ENCODE peak calls at places on chromosomes 4 and X, in eight cellular contexts. E, M, V, U, P, K, Q and G are unnamed samples.
A peak's percentile ranks its signal among the peaks of the same experiment; 100 is the strongest.

GRCh38 chr4:69490271-69490670 is 5.4 kb downstream of the UGT2B4 start:
- DNase-seq in K (no peak), U (no peak), M (no peak), Q (no peak), V (no peak), E (no peak), P (no peak), G (no peak)

GRCh38 chr4:128123036-128123435 is 61.9 kb downstream of the LARP1B start:
- DNase-seq in M (no peak), K (no peak), P (no peak), E (no peak), U (no peak), Q (no peak), V (no peak), G (no peak)

GRCh38 chr4:79949186-79949585 is 123.8 kb downstream of the ANTXR2 start:
- DNase-seq in Q (no peak), V (no peak), K (no peak), U (no peak), P (no peak), E (no peak), M (no peak), G (no peak)

GRCh38 chr4:71441186-71442169 is 102.7 kb downstream of the SLC4A4 start:
- DNase-seq in V (no peak), U (no peak), P (no peak), K (no peak), E (peak; percentile 35), M (peak; percentile 25), Q (no peak), G (no peak)

GRCh38 chrX:47644557-47645091 is 5.7 kb downstream of the ELK1 start:
- DNase-seq in P (no peak), K (no peak), E (no peak), Q (no peak), V (no peak), M (peak; percentile 24), U (no peak), G (no peak)

GRCh38 chr4:4455199-4455865 is 68.4 kb downstream of the NSG1 start:
- DNase-seq in M (no peak), P (peak; percentile 64), Q (no peak), V (no peak), U (no peak), K (no peak), E (no peak), G (no peak)

GRCh38 chr4:100790838-100791615 is 273.2 kb upstream of the EMCN start:
- DNase-seq in E (no peak), U (no peak), P (no peak), K (no peak), M (no peak), Q (no peak), V (no peak), G (no peak)

GRCh38 chr4:38365748-38366310 is 298.2 kb upstream of the KLF3 start:
- DNase-seq in E (no peak), V (no peak), M (no peak), Q (peak; percentile 39), K (no peak), U (no peak), P (no peak), G (no peak)

GRCh38 chrX:87299563-87300160 is 217.9 kb upstream of the KLHL4 start:
- DNase-seq in E (no peak), Q (no peak), M (peak; percentile 0), P (peak; percentile 1), K (no peak), V (no peak), U (no peak), G (peak; percentile 9)

GRCh38 chr4:100581337-100581736 is 63.5 kb upstream of the EMCN start:
- DNase-seq in E (no peak), M (peak; percentile 1), P (no peak), K (no peak), Q (no peak), V (peak; percentile 13), U (no peak), G (no peak)

GRCh38 chrX:49877397-49878101 is 1.7 kb upstream of the USP27X start:
- DNase-seq in E (peak; percentile 38), K (no peak), P (no peak), M (no peak), Q (no peak), U (no peak), V (no peak), G (no peak)

GRCh38 chrX:103254921-103255455 is at the start of gene TCEAL8:
- DNase-seq in M (peak; percentile 77), K (peak; percentile 47), P (peak; percentile 58), Q (peak; percentile 75), U (no peak), V (peak; percentile 75), E (peak; percentile 85), G (peak; percentile 52)

GRCh38 chr4:90112715-90113114 is 14.5 kb upstream of the CCSER1 start:
- DNase-seq in P (no peak), M (no peak), K (no peak), Q (no peak), E (no peak), V (no peak), U (no peak), G (no peak)

GRCh38 chr4:185810746-185811508 is 1.1 kb downstream of the SORBS2 start:
- DNase-seq in U (no peak), Q (no peak), V (no peak), K (no peak), P (no peak), M (no peak), E (no peak), G (no peak)

GRCh38 chrX:56763556-56764152 is 34.6 kb downstream of the NBDY start:
- DNase-seq in Q (no peak), M (no peak), P (no peak), V (no peak), U (no peak), K (no peak), E (peak; percentile 85), G (peak; percentile 59)

GRCh38 chrX:110082156-110082555 is 79.2 kb downstream of the TMEM164 start:
- DNase-seq in K (no peak), U (no peak), E (no peak), M (peak; percentile 70), P (no peak), V (no peak), Q (no peak), G (no peak)

GRCh38 chr4:151810476-151810875 is 49.7 kb upstream of the GATB start:
- DNase-seq in Q (no peak), V (no peak), M (no peak), E (no peak), P (no peak), U (no peak), K (no peak), G (no peak)

GRCh38 chr4:174215936-174216699 is 67.3 kb downstream of the FBXO8 start:
- DNase-seq in K (no peak), Q (no peak), U (no peak), M (no peak), P (no peak), E (no peak), V (no peak), G (no peak)

GRCh38 chr4:84166486-84166885 is 332.6 kb downstream of the NKX6-1 start:
- DNase-seq in V (no peak), E (no peak), P (no peak), U (no peak), M (no peak), Q (no peak), K (no peak), G (no peak)

GRCh38 chr4:10974371-10974770 is 289.8 kb upstream of the CLNK start:
- DNase-seq in U (no peak), P (no peak), V (no peak), K (no peak), Q (no peak), M (no peak), E (no peak), G (no peak)

GRCh38 chrX:106611682-106612402 is at the start of gene RADX:
- DNase-seq in V (no peak), U (peak; percentile 76), Q (peak; percentile 89), P (peak; percentile 65), E (peak; percentile 89), M (peak; percentile 59), K (peak; percentile 66), G (peak; percentile 61)

GRCh38 chrX:2387614-2388239 is 113.0 kb downstream of the DHRSX start:
- DNase-seq in P (no peak), U (no peak), K (no peak), E (peak; percentile 19), M (no peak), Q (no peak), V (no peak), G (no peak)

GRCh38 chr4:62194342-62194741 is 994.2 kb downstream of the ADGRL3 start:
- DNase-seq in K (no peak), V (no peak), E (no peak), Q (no peak), M (no peak), U (no peak), P (no peak), G (no peak)

GRCh38 chr4:55866290-55866907 is 13.0 kb downstream of the EXOC1 start:
- DNase-seq in M (peak; percentile 88), Q (no peak), K (no peak), V (no peak), U (no peak), E (no peak), P (no peak), G (no peak)

GRCh38 chrX:107935200-107935599 is 47.0 kb downstream of the TEX13B start:
- DNase-seq in Q (no peak), K (no peak), M (peak; percentile 10), V (no peak), U (no peak), P (no peak), E (no peak), G (no peak)

GRCh38 chr4:829761-830655 is 4.1 kb upstream of the CPLX1 start:
- DNase-seq in K (no peak), M (no peak), U (no peak), Q (no peak), E (no peak), P (no peak), V (no peak), G (no peak)

GRCh38 chr4:109436504-109436903 is 2.9 kb downstream of the SEC24B start:
- DNase-seq in V (no peak), K (no peak), Q (no peak), U (no peak), M (no peak), E (no peak), P (no peak), G (no peak)

GRCh38 chr4:73450398-73451004 is 14.5 kb downstream of the AFP start:
- DNase-seq in P (no peak), K (no peak), U (no peak), M (peak; percentile 92), E (peak; percentile 47), V (no peak), Q (peak; percentile 89), G (no peak)

GRCh38 chr4:153788419-153789276 is at the start of gene SFRP2:
- DNase-seq in U (peak; percentile 71), V (no peak), M (no peak), K (no peak), P (no peak), Q (no peak), E (peak; percentile 41), G (no peak)

GRCh38 chr4:94126669-94127068 is 81.0 kb upstream of the SMARCAD1 start:
- DNase-seq in M (no peak), V (no peak), Q (no peak), U (no peak), K (no peak), E (no peak), P (no peak), G (no peak)

GRCh38 chrX:43467608-43468234 is 188.4 kb upstream of the MAOA start:
- DNase-seq in U (no peak), K (peak; percentile 0), E (peak; percentile 14), V (no peak), M (no peak), P (no peak), Q (no peak), G (no peak)

GRCh38 chrX:40169193-40170086 is 71.7 kb upstream of the BCOR start:
- DNase-seq in E (peak; percentile 63), M (peak; percentile 73), Q (peak; percentile 83), K (no peak), P (peak; percentile 74), V (peak; percentile 74), U (no peak), G (peak; percentile 77)

GRCh38 chr4:155761916-155762315 is 3.1 kb downstream of the GUCY1B1 start:
- DNase-seq in U (no peak), M (no peak), P (no peak), Q (no peak), K (no peak), E (no peak), V (no peak), G (no peak)

GRCh38 chrX:13386636-13387035 is 66.8 kb upstream of the ATXN3L start:
- DNase-seq in E (no peak), U (no peak), Q (no peak), M (no peak), P (no peak), V (no peak), K (no peak), G (no peak)